ENCODE peak calls at places on chromosomes 7 and 10, in four cellular contexts. One of them, this sample, is unnamed.

GRCh38 chr10:15106352-15107013 is 9.3 kb downstream of the RPP38 start:
- DNase-seq in effector CD4-positive, alpha-beta T cell: peak
- DNase-seq in ELF-1: peak
- DNase-seq in AML-193: peak
- DNase-seq in this sample: peak

GRCh38 chr10:113027230-113027573 is 77.2 kb downstream of the TCF7L2 start:
- DNase-seq in effector CD4-positive, alpha-beta T cell: no peak
- DNase-seq in ELF-1: no peak
- DNase-seq in AML-193: no peak
- DNase-seq in this sample: peak

GRCh38 chr10:102639527-102639926 is 4.8 kb upstream of the TRIM8 start:
- DNase-seq in effector CD4-positive, alpha-beta T cell: no peak
- DNase-seq in ELF-1: peak
- DNase-seq in AML-193: no peak
- DNase-seq in this sample: no peak

GRCh38 chr7:99791021-99791420 is 7.0 kb upstream of the CYP3A4 start:
- DNase-seq in effector CD4-positive, alpha-beta T cell: no peak
- DNase-seq in AML-193: no peak
- DNase-seq in ELF-1: no peak
- DNase-seq in this sample: no peak

GRCh38 chr10:12241810-12242529 is 46.0 kb downstream of the CDC123 start:
- DNase-seq in effector CD4-positive, alpha-beta T cell: no peak
- DNase-seq in ELF-1: no peak
- DNase-seq in AML-193: no peak
- DNase-seq in this sample: peak

GRCh38 chr7:108311446-108312168 is 144.6 kb downstream of the NRCAM start:
- DNase-seq in AML-193: no peak
- DNase-seq in ELF-1: no peak
- DNase-seq in effector CD4-positive, alpha-beta T cell: no peak
- DNase-seq in this sample: no peak

GRCh38 chr7:11533229-11533820 is 298.7 kb downstream of the THSD7A start:
- DNase-seq in effector CD4-positive, alpha-beta T cell: no peak
- DNase-seq in AML-193: no peak
- DNase-seq in ELF-1: no peak
- DNase-seq in this sample: no peak

GRCh38 chr7:90119178-90119971 is 34.9 kb upstream of the STEAP1 start:
- DNase-seq in ELF-1: peak
- DNase-seq in AML-193: no peak
- DNase-seq in effector CD4-positive, alpha-beta T cell: no peak
- DNase-seq in this sample: no peak

GRCh38 chr10:89701238-89702120 is at the start of gene KIF20B:
- DNase-seq in AML-193: peak
- DNase-seq in effector CD4-positive, alpha-beta T cell: peak
- DNase-seq in ELF-1: peak
- DNase-seq in this sample: peak

GRCh38 chr7:27510550-27510949 is 152.1 kb downstream of the HIBADH start:
- DNase-seq in AML-193: no peak
- DNase-seq in effector CD4-positive, alpha-beta T cell: no peak
- DNase-seq in ELF-1: no peak
- DNase-seq in this sample: no peak

GRCh38 chr10:73717564-73717963 is 19.7 kb upstream of the AGAP5 start:
- DNase-seq in ELF-1: no peak
- DNase-seq in AML-193: no peak
- DNase-seq in effector CD4-positive, alpha-beta T cell: no peak
- DNase-seq in this sample: peak

GRCh38 chr10:83122336-83122735 is 1017.0 kb upstream of the GHITM start:
- DNase-seq in AML-193: no peak
- DNase-seq in effector CD4-positive, alpha-beta T cell: no peak
- DNase-seq in ELF-1: no peak
- DNase-seq in this sample: no peak

GRCh38 chr10:75395955-75396860 is 5.4 kb downstream of the ZNF503 start:
- DNase-seq in effector CD4-positive, alpha-beta T cell: no peak
- DNase-seq in AML-193: no peak
- DNase-seq in ELF-1: peak
- DNase-seq in this sample: no peak